ENCODE peak calls at places on chromosome 7, in eight cellular contexts. G, D, Z, P, L, W, Q and B are unnamed samples.

GRCh38 chr7:36076073-36076472 is 77.0 kb upstream of the EEPD1 start:
- DNase-seq in G (no peak), D (no peak), Z (no peak), P (no peak), L (no peak), W (no peak), Q (no peak), B (no peak)

GRCh38 chr7:77327067-77327931 is 88.8 kb downstream of the GSAP start:
- DNase-seq in G (peak; percentile 82), D (no peak), Z (peak; percentile 74), P (no peak), L (peak; percentile 94), W (peak; percentile 33), Q (peak; percentile 46), B (peak; percentile 84)

GRCh38 chr7:114081606-114082425 is 163.0 kb upstream of the PPP1R3A start:
- DNase-seq in G (peak; percentile 73), D (peak; percentile 70), Z (peak; percentile 36), P (no peak), L (peak; percentile 54), W (peak; percentile 41), Q (peak; percentile 70), B (peak; percentile 57)

GRCh38 chr7:100865971-100866720 is 1.0 kb upstream of the TRIP6 start:
- DNase-seq in G (peak; percentile 90), D (peak; percentile 27), Z (peak; percentile 69), P (no peak), L (no peak), W (peak; percentile 89), Q (peak; percentile 87), B (peak; percentile 29)

GRCh38 chr7:130441408-130441854 is 615 bp upstream of the CEP41 start:
- DNase-seq in G (no peak), D (peak; percentile 93), Z (peak; percentile 23), P (no peak), L (no peak), W (peak; percentile 26), Q (peak; percentile 42), B (peak; percentile 39)

GRCh38 chr7:150951521-150951920 is 26.6 kb downstream of the KCNH2 start:
- DNase-seq in G (peak; percentile 83), D (no peak), Z (no peak), P (no peak), L (no peak), W (no peak), Q (no peak), B (no peak)

GRCh38 chr7:51126324-51126723 is 190.3 kb downstream of the COBL start:
- DNase-seq in G (no peak), D (no peak), Z (no peak), P (no peak), L (no peak), W (no peak), Q (no peak), B (no peak)

GRCh38 chr7:44782460-44782859 is 14.0 kb upstream of the PPIA start:
- DNase-seq in G (peak; percentile 73), D (no peak), Z (no peak), P (no peak), L (no peak), W (no peak), Q (no peak), B (no peak)

GRCh38 chr7:156777364-156778069 is 115.5 kb downstream of the LMBR1 start:
- DNase-seq in G (no peak), D (no peak), Z (peak; percentile 61), P (no peak), L (no peak), W (no peak), Q (peak; percentile 33), B (peak; percentile 33)

GRCh38 chr7:85525661-85526060 is 338.8 kb upstream of the SEMA3D start:
- DNase-seq in G (no peak), D (no peak), Z (no peak), P (no peak), L (no peak), W (no peak), Q (no peak), B (no peak)

GRCh38 chr7:85528581-85528980 is 341.7 kb upstream of the SEMA3D start:
- DNase-seq in G (no peak), D (no peak), Z (no peak), P (no peak), L (peak; percentile 12), W (no peak), Q (no peak), B (no peak)

GRCh38 chr7:85529197-85529596 is 342.3 kb upstream of the SEMA3D start:
- DNase-seq in G (no peak), D (peak; percentile 9), Z (peak; percentile 6), P (no peak), L (peak; percentile 50), W (no peak), Q (no peak), B (peak; percentile 95)

GRCh38 chr7:85529831-85530230 is 343.0 kb upstream of the SEMA3D start:
- DNase-seq in G (no peak), D (no peak), Z (no peak), P (no peak), L (peak; percentile 57), W (no peak), Q (no peak), B (peak; percentile 53)
- H2AFZ ChIP-seq in G (no peak overlapping the region), D (no peak overlapping the region), Z (no peak overlapping the region), P (no peak overlapping the region), L (no peak overlapping the region), W (peak overlapping the region; percentile 52), Q (no peak overlapping the region), B (no peak overlapping the region)

DNA sequence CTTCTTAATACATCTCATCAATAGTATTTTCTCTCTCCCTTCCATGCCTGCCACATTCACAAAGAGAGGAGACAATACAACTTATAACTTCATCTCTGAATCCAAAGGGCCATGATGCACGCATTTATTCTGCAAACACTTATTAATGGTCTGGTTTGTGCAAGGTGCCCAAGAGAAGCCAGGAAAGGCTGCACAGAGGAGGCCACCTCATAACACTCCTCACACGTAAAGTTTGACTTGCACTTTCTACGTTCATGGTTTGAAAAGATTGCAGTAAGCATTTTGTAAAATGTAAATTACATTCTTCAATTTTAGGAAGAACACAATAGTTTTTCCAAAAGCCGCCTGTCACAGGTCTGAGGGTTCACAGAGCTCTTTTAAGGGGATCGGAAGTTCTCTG is 1.2 kb upstream of the PALS2 start:
- DNase-seq in G (peak; percentile 60), D (no peak), Z (no peak), P (no peak), L (no peak), W (no peak), Q (no peak), B (no peak)
- H2AFZ ChIP-seq in G (no peak overlapping the region), D (no peak overlapping the region), Z (peak overlapping the region; percentile 96), P (peak overlapping the region; percentile 90), L (no peak overlapping the region), W (no peak overlapping the region), Q (peak overlapping the region; percentile 97), B (no peak overlapping the region)

DNA sequence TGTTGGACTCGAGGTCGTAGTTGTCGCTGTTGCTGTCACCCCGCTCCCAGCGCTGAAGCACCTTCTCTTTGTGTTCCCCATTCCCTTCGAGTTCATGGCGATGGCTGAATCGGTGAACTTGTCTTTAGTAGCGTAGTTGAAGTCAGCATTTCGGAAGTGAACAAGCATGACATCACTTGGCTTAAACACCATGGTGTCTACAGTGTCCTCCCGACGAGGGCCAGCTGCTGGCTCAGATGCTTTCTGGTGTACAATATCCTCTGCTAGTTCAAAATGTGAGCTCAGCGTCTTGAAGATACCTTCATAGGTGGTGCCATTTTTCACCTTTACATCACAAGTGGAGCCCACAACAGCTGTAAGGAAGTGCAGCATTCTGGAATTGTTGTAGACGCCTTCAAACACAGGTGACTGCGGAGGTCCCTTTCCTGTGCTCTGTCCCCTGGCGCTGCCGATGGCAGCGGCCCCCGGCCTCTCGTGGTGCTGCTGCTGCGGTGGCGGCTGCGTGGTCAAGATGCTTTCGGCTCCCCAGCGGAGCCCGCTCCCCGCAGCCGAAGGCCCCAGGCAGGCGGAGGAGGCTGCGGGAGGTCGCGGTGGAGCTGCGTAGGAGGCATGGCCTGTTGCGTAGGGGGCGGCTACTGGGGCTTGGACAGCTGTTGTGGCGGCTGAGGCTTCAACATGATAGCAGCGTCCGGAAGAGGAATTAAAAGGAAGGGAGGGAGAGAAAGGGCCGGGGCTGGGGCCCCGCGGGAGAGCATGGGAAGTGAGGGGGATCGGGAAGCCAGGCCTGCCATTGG is 59.3 kb downstream of the ANKMY2 start:
- DNase-seq in G (no peak), D (no peak), Z (no peak), P (no peak), L (no peak), W (no peak), Q (no peak), B (no peak)
- H2AFZ ChIP-seq in G (no peak overlapping the region), D (peak overlapping the region; percentile 56), Z (no peak overlapping the region), P (no peak overlapping the region), L (no peak overlapping the region), W (no peak overlapping the region), Q (no peak overlapping the region), B (no peak overlapping the region)

GRCh38 chr7:4302203-4302905 is 379.7 kb upstream of the FOXK1 start:
- DNase-seq in G (peak; percentile 42), D (no peak), Z (no peak), P (no peak), L (no peak), W (no peak), Q (no peak), B (no peak)

DNA sequence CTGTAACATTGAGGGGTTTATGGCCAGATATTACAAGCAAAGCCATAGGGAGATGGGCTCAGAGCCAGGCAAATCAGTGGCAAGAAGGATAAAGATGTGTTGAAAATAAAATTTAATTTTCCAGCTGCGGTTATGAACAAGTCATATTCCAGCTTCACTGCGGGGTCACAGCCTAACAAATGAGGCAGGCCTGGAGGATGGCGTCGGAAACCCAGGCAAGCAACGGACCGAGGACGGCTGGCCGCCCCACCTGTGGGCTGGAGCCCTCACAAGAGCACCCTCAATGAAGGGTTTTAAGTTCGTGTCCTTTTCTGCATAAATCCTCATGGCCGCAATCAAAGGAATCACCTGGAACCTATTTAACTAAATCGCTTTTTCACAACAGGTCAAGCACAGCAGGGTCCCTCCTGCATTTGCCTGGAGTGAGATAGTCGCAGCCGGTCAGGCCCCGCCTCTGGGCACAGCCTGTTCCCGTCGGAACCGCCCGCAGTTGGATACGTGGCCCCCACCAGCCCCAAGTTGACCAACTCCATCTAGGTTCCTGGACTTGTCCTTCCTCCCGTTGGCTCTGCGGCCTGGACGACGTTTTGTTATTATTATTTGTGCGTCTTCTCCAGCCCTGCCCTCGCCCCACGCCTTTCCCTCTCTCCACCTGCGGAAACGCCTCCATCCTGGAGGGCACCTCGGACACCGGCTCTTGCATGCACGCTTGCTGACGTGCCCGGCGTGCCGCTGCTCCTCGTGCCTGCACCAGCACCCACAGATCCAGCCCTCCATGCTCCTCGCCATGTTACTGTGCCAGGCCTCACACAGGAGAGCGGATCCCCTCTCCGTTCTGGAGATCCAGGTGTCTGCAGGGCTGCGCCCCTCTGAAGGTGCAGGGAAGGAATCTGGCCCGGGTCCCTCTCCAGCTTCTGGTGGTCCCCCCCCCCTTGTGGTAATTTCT is 374.2 kb upstream of the FOXK1 start:
- DNase-seq in G (peak; percentile 21), D (peak; percentile 43), Z (no peak), P (no peak), L (no peak), W (no peak), Q (no peak), B (no peak)
- H2AFZ ChIP-seq in G (no peak overlapping the region), D (no peak overlapping the region), Z (no peak overlapping the region), P (no peak overlapping the region), L (no peak overlapping the region), W (no peak overlapping the region), Q (no peak overlapping the region), B (no peak overlapping the region)